ENCODE peak calls at places on chromosome 12, in nine cellular contexts. One of them, this sample, is unnamed. For H3K4me1, the result is how much of the 10 kb centered on the place peaks cover.

GRCh38 chr12:104353012-104353981 is 49.8 kb downstream of the EID3 start:
- DNase-seq in PC-3: no peak
- DNase-seq in fibroblast of lung: no peak
- DNase-seq in neural progenitor cell: no peak
- DNase-seq in GM23248: no peak
- DNase-seq in PC-9: no peak
- DNase-seq in GM23338: no peak
- DNase-seq in mammary epithelial cell: no peak
- DNase-seq in endothelial cell of umbilical vein: no peak
- DNase-seq in this sample: no peak

GRCh38 chr12:66290716-66291200 is 11.5 kb upstream of the HELB start:
- DNase-seq in PC-9: no peak
- DNase-seq in neural progenitor cell: no peak
- DNase-seq in fibroblast of lung: no peak
- DNase-seq in mammary epithelial cell: no peak
- DNase-seq in GM23338: no peak
- DNase-seq in GM23248: no peak
- DNase-seq in PC-3: no peak
- DNase-seq in endothelial cell of umbilical vein: no peak
- DNase-seq in this sample: no peak

GRCh38 chr12:121392325-121392716 is 7.6 kb upstream of the RNF34 start:
- DNase-seq in mammary epithelial cell: no peak
- DNase-seq in fibroblast of lung: no peak
- DNase-seq in PC-3: no peak
- DNase-seq in PC-9: no peak
- DNase-seq in GM23248: no peak
- DNase-seq in neural progenitor cell: no peak
- DNase-seq in endothelial cell of umbilical vein: no peak
- DNase-seq in GM23338: no peak
- DNase-seq in this sample: no peak

GRCh38 chr12:42758806-42759205 is 169.3 kb upstream of the PRICKLE1 start:
- DNase-seq in PC-9: no peak
- DNase-seq in PC-3: no peak
- DNase-seq in mammary epithelial cell: peak
- DNase-seq in GM23338: no peak
- DNase-seq in GM23248: no peak
- DNase-seq in fibroblast of lung: no peak
- DNase-seq in endothelial cell of umbilical vein: no peak
- DNase-seq in neural progenitor cell: no peak
- DNase-seq in this sample: no peak

GRCh38 chr12:5581616-5582367 is 149.9 kb downstream of the NTF3 start:
- DNase-seq in PC-9: no peak
- DNase-seq in mammary epithelial cell: no peak
- DNase-seq in neural progenitor cell: no peak
- DNase-seq in PC-3: no peak
- DNase-seq in GM23248: no peak
- DNase-seq in fibroblast of lung: no peak
- DNase-seq in endothelial cell of umbilical vein: peak
- DNase-seq in GM23338: no peak
- DNase-seq in this sample: peak

GRCh38 chr12:29350080-29350479 is 30.9 kb downstream of the ERGIC2 start:
- DNase-seq in GM23248: peak
- DNase-seq in PC-9: no peak
- DNase-seq in endothelial cell of umbilical vein: peak
- DNase-seq in PC-3: peak
- DNase-seq in neural progenitor cell: no peak
- DNase-seq in mammary epithelial cell: peak
- DNase-seq in GM23338: no peak
- DNase-seq in fibroblast of lung: peak
- DNase-seq in this sample: peak

GRCh38 chr12:18824287-18824686 is 86.4 kb downstream of the CAPZA3 start:
- DNase-seq in neural progenitor cell: no peak
- DNase-seq in PC-9: no peak
- DNase-seq in GM23338: no peak
- DNase-seq in endothelial cell of umbilical vein: no peak
- DNase-seq in fibroblast of lung: no peak
- DNase-seq in PC-3: no peak
- DNase-seq in mammary epithelial cell: no peak
- DNase-seq in GM23248: no peak
- DNase-seq in this sample: no peak

GRCh38 chr12:109126781-109127180 is 10.4 kb downstream of the ACACB start:
- DNase-seq in PC-9: no peak
- DNase-seq in mammary epithelial cell: no peak
- DNase-seq in fibroblast of lung: peak
- DNase-seq in PC-3: no peak
- DNase-seq in endothelial cell of umbilical vein: no peak
- DNase-seq in GM23248: no peak
- DNase-seq in GM23338: no peak
- DNase-seq in neural progenitor cell: no peak
- DNase-seq in this sample: no peak

GRCh38 chr12:77816196-77816595 is 14.5 kb upstream of the NAV3 start:
- DNase-seq in endothelial cell of umbilical vein: no peak
- DNase-seq in fibroblast of lung: no peak
- DNase-seq in PC-3: no peak
- DNase-seq in neural progenitor cell: no peak
- DNase-seq in mammary epithelial cell: no peak
- DNase-seq in GM23338: no peak
- DNase-seq in PC-9: no peak
- DNase-seq in GM23248: no peak
- DNase-seq in this sample: no peak

GRCh38 chr12:68609955-68610434 is 704 bp upstream of the RAP1B start:
- DNase-seq in GM23338: no peak
- DNase-seq in fibroblast of lung: peak
- DNase-seq in PC-3: peak
- DNase-seq in neural progenitor cell: peak
- DNase-seq in endothelial cell of umbilical vein: no peak
- DNase-seq in mammary epithelial cell: peak
- DNase-seq in GM23248: peak
- DNase-seq in PC-9: no peak
- DNase-seq in this sample: peak

GRCh38 chr12:123602651-123603195 is 824 bp downstream of the DDX55 start:
- DNase-seq in endothelial cell of umbilical vein: no peak
- DNase-seq in fibroblast of lung: no peak
- DNase-seq in GM23248: peak
- DNase-seq in GM23338: no peak
- DNase-seq in neural progenitor cell: peak
- DNase-seq in mammary epithelial cell: peak
- DNase-seq in PC-3: no peak
- DNase-seq in PC-9: no peak
- DNase-seq in this sample: no peak

GRCh38 chr12:57133916-57134315 is 5.6 kb downstream of the LRP1 start:
- DNase-seq in neural progenitor cell: no peak
- DNase-seq in PC-9: no peak
- DNase-seq in fibroblast of lung: no peak
- DNase-seq in PC-3: no peak
- DNase-seq in endothelial cell of umbilical vein: no peak
- DNase-seq in GM23338: no peak
- DNase-seq in mammary epithelial cell: no peak
- DNase-seq in GM23248: peak
- DNase-seq in this sample: no peak

GRCh38 chr12:94732367-94732990 is 82.1 kb upstream of the TMCC3 start:
- DNase-seq in fibroblast of lung: no peak
- DNase-seq in mammary epithelial cell: no peak
- DNase-seq in endothelial cell of umbilical vein: peak
- DNase-seq in PC-9: no peak
- DNase-seq in PC-3: no peak
- DNase-seq in neural progenitor cell: no peak
- DNase-seq in GM23248: no peak
- DNase-seq in GM23338: no peak
- DNase-seq in this sample: no peak

GRCh38 chr12:93902736-93903562 is 225.8 kb downstream of the CRADD start:
- DNase-seq in PC-9: no peak
- DNase-seq in fibroblast of lung: no peak
- DNase-seq in neural progenitor cell: no peak
- DNase-seq in GM23248: no peak
- DNase-seq in GM23338: no peak
- DNase-seq in PC-3: peak
- DNase-seq in endothelial cell of umbilical vein: no peak
- DNase-seq in mammary epithelial cell: peak
- DNase-seq in this sample: no peak

GRCh38 chr12:95218164-95218851 is 701 bp downstream of the VEZT start:
- DNase-seq in fibroblast of lung: peak
- DNase-seq in mammary epithelial cell: peak
- DNase-seq in neural progenitor cell: no peak
- DNase-seq in GM23248: peak
- DNase-seq in PC-3: peak
- DNase-seq in GM23338: no peak
- DNase-seq in PC-9: no peak
- DNase-seq in endothelial cell of umbilical vein: peak
- DNase-seq in this sample: peak

GRCh38 chr12:94074970-94075695 is 73.2 kb upstream of the PLXNC1 start:
- DNase-seq in PC-9: no peak
- DNase-seq in fibroblast of lung: peak
- DNase-seq in GM23338: peak
- DNase-seq in endothelial cell of umbilical vein: peak
- DNase-seq in neural progenitor cell: peak
- DNase-seq in mammary epithelial cell: peak
- DNase-seq in PC-3: peak
- DNase-seq in GM23248: peak
- DNase-seq in this sample: peak

GRCh38 chr12:128797119-128798118 is 26.3 kb downstream of the SLC15A4 start:
- DNase-seq in PC-9: peak
- DNase-seq in GM23338: no peak
- DNase-seq in PC-3: peak
- DNase-seq in fibroblast of lung: peak
- DNase-seq in neural progenitor cell: peak
- DNase-seq in endothelial cell of umbilical vein: peak
- DNase-seq in mammary epithelial cell: no peak
- DNase-seq in GM23248: no peak
- DNase-seq in this sample: peak
- H3K4me1 ChIP-seq in PC-9: under half
- H3K4me1 ChIP-seq in GM23338: under half
- H3K4me1 ChIP-seq in PC-3: under half
- H3K4me1 ChIP-seq in fibroblast of lung: under half
- H3K4me1 ChIP-seq in neural progenitor cell: under half
- H3K4me1 ChIP-seq in endothelial cell of umbilical vein: half or more
- H3K4me1 ChIP-seq in mammary epithelial cell: under half
- H3K4me1 ChIP-seq in GM23248: under half
- H3K4me1 ChIP-seq in this sample: under half

DNA sequence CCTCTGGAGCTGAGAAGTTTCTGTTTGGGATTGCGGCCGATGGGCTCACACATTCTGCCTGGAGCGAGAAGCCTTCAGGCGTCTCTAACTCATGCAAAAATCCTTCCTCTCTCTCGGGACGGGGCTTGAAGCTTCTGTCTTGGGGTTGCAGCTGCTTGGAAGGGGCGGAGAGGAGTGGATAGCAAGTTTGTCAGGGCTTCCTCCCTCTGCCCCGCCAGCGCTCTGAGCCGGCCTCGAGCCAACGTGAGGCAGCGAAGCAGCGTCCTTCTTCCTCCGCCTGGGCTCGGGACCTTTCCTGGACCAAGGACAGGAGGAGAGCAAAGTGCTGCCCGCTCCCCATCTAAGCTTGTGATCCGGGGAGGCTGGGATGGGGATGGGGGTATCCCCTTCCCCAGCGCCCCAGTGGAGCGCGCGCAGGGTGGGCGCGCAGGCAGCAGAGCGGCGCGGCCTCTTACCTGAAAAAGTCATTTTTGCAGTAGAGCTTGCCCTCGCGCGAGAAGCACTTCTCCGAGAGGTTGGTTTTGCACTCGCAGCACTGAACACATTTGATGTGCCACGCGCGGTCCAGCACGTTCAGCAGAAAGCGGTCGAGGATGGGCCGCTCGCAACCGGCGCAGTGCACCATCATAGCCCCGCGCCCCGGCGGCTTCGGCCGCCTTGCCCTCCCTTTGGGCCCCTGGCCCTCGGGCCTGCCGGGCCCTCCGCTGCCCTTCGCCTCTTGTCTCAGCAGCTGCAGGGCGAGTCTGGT is 626 bp downstream of the LHX5 start:
- DNase-seq in PC-3: no peak
- DNase-seq in GM23248: no peak
- DNase-seq in PC-9: no peak
- DNase-seq in GM23338: peak
- DNase-seq in endothelial cell of umbilical vein: no peak
- DNase-seq in mammary epithelial cell: no peak
- DNase-seq in neural progenitor cell: peak
- DNase-seq in fibroblast of lung: no peak
- DNase-seq in this sample: no peak
- TF ChIP-seq EZH2 in PC-3: no peak
- TF ChIP-seq EZH2 in GM23248: no peak
- TF ChIP-seq EZH2 in PC-9: no peak
- TF ChIP-seq EZH2 in GM23338: peak
- TF ChIP-seq EZH2 in endothelial cell of umbilical vein: no peak
- TF ChIP-seq EZH2 in mammary epithelial cell: peak
- TF ChIP-seq EZH2 in neural progenitor cell: no peak
- TF ChIP-seq EZH2 in fibroblast of lung: peak
- TF ChIP-seq EZH2 in this sample: no peak

DNA sequence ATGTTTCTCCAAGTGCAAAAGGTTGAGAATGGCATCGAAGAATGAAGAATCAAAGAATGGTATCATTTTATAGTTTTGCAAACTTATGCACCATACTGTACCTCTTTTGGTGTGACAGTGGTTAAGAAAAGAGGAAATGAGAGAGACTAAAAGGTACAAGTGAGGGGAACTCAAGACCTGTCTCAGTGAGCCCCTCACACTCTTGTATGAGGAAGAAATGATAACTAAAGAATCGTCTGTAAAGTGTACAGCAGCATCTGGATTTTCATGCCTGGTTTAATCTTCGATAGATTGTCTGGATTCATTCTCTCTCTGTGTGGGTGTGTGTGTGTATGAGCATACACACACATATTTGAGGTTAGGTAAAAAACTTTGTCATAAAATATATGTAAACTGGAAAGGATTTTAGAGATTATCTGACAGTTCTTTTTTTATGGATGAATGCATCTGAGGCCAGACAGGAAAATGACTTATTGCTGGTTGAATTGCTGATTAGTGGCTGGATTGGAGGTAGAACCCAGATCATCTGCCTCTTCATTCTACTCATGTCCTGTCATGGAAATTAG is 15.9 kb upstream of the SLC38A2 start:
- DNase-seq in GM23338: no peak
- DNase-seq in mammary epithelial cell: no peak
- DNase-seq in PC-3: peak
- DNase-seq in endothelial cell of umbilical vein: peak
- DNase-seq in GM23248: peak
- DNase-seq in neural progenitor cell: no peak
- DNase-seq in PC-9: no peak
- DNase-seq in fibroblast of lung: no peak
- DNase-seq in this sample: no peak
- H3K4me1 ChIP-seq in GM23338: half or more
- H3K4me1 ChIP-seq in mammary epithelial cell: half or more
- H3K4me1 ChIP-seq in PC-3: half or more
- H3K4me1 ChIP-seq in endothelial cell of umbilical vein: half or more
- H3K4me1 ChIP-seq in GM23248: half or more
- H3K4me1 ChIP-seq in neural progenitor cell: under half
- H3K4me1 ChIP-seq in PC-9: under half
- H3K4me1 ChIP-seq in fibroblast of lung: under half
- H3K4me1 ChIP-seq in this sample: half or more

DNA sequence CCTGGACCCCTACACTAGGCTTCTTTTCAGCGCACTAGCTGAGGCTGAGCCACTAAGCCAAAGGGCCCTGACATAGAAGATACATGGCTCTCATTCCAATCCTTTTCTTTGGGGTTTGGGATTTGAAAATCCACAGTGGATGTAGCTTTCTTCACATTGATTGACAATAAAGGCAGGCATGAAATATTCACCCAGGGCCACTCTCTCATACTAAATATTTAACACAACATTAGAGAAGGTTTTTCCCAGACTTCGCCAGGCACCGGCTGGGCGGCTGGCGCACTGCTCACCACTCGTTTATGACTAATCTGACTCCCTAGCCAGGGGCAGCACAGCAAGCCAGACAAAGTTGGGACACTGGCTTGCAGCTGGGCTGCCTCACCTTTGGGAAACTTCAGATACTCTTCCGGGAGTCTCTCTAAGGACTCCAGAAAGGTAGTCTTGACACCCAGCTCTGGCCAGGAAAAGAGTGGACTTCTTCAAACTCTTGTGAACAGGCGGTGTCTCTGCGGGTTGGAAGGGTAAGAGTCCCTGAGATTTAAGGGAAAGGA is 699 bp upstream of the HOXC11 start:
- DNase-seq in PC-9: peak
- DNase-seq in GM23248: peak
- DNase-seq in neural progenitor cell: no peak
- DNase-seq in fibroblast of lung: no peak
- DNase-seq in endothelial cell of umbilical vein: no peak
- DNase-seq in PC-3: peak
- DNase-seq in GM23338: no peak
- DNase-seq in mammary epithelial cell: peak
- DNase-seq in this sample: no peak
- TF ChIP-seq EZH2 in PC-9: no peak
- TF ChIP-seq EZH2 in GM23248: no peak
- TF ChIP-seq EZH2 in neural progenitor cell: no peak
- TF ChIP-seq EZH2 in fibroblast of lung: no peak
- TF ChIP-seq EZH2 in endothelial cell of umbilical vein: no peak
- TF ChIP-seq EZH2 in PC-3: no peak
- TF ChIP-seq EZH2 in GM23338: peak
- TF ChIP-seq EZH2 in mammary epithelial cell: no peak
- TF ChIP-seq EZH2 in this sample: no peak

This sample was measured in A673.